ENCODE peak calls at places on chromosomes 13 and 19, in five cellular contexts. V is psoas muscle; R is CD8-positive, alpha-beta T cell; U is foreskin fibroblast; M is ascending aorta. F is an unnamed sample.

GRCh38 chr13:43874512-43875092 is 4.9 kb downstream of the CCDC122 start:
- DNase-seq in M (no peak), U (peak; percentile 43), V (no peak), R (no peak), F (no peak)

GRCh38 chr19:45569619-45570421 is 14.8 kb downstream of the OPA3 start:
- DNase-seq in R (peak; percentile 35), U (peak; percentile 77), V (peak; percentile 63), M (no peak), F (peak; percentile 72)

GRCh38 chr13:97249093-97249787 is 27.1 kb downstream of the MBNL2 start:
- DNase-seq in R (no peak), V (no peak), U (no peak), M (no peak), F (no peak)

GRCh38 chr13:75432045-75432444 is 49.9 kb downstream of the TBC1D4 start:
- DNase-seq in R (no peak), V (no peak), U (peak; percentile 43), M (no peak), F (no peak)

GRCh38 chr13:37934339-37935191 is 65.0 kb upstream of the TRPC4 start:
- DNase-seq in V (no peak), M (no peak), U (no peak), R (no peak), F (no peak)

GRCh38 chr13:100512422-100512821 is 76.2 kb downstream of the GGACT start:
- DNase-seq in V (no peak), R (no peak), M (no peak), U (peak; percentile 20), F (no peak)

GRCh38 chr19:33524024-33524664 is 2.6 kb upstream of the PEPD start:
- DNase-seq in R (no peak), U (peak; percentile 53), V (no peak), M (no peak), F (no peak)

GRCh38 chr19:8334458-8335342 is 8.4 kb downstream of the KANK3 start:
- DNase-seq in M (no peak), V (no peak), R (no peak), U (peak; percentile 92), F (peak; percentile 37)

GRCh38 chr13:25881946-25882574 is 169.8 kb downstream of the SHISA2 start:
- DNase-seq in V (no peak), M (no peak), U (peak; percentile 12), R (no peak), F (peak; percentile 6)

GRCh38 chr13:33110713-33111413 is 94.6 kb downstream of the KL start:
- DNase-seq in V (peak; percentile 36), U (peak; percentile 76), R (no peak), M (no peak), F (no peak)

GRCh38 chr13:36975172-36975571 is 24.0 kb downstream of the ALG5 start:
- DNase-seq in M (no peak), R (no peak), V (no peak), U (no peak), F (no peak)

GRCh38 chr13:78410164-78410563 is 193.2 kb downstream of the POU4F1 start:
- DNase-seq in U (no peak), M (no peak), R (no peak), V (no peak), F (no peak)

GRCh38 chr13:23899555-23899954 is 2.3 kb upstream of the C1QTNF9B start:
- DNase-seq in M (no peak), R (no peak), U (peak; percentile 80), V (no peak), F (peak; percentile 36)

DNA sequence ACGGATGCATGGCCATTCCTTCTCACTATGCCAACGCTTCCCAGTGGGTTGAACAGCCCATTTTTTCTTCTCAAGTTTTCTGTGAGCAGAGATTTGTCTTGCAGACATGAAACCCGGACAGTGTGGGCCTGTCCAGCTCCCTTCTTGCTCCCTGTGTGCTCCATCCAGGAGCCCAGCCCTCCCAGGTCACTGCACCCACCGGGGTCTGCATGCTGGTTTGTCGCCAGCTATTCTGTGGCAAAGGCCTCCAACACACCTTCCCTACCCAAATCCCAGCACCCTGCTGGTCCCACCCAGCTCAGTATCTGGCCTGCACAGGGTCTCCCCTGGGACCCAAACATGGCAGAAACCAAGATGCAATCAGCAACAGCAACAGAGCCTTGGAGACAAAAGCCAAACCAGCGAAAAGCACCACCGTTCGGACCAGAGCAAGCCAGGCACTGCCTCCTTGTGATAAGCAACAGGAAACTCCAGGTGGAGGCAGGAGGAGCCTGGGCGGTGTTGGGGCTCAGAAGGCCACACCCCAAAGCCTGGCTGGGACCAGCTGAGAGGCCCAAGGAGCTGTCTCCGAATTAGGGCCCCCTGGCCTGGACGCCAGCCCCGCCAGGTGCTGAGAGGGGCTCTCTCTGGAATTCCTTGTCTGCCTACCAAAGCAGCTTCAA is 12.2 kb upstream of the SPACA7 start:
- DNase-seq in R (no peak), M (no peak), U (no peak), V (no peak), F (no peak)
- TF ChIP-seq CTCF in R (no peak), M (no peak), U (no peak), V (no peak), F (no peak)

GRCh38 chr19:5321851-5322681 is 18.5 kb downstream of the PTPRS start:
- DNase-seq in R (peak; percentile 9), M (no peak), U (peak; percentile 10), V (no peak), F (no peak)
- TF ChIP-seq CTCF in R (no peak), M (no peak), U (no peak), V (no peak), F (no peak)

DNA sequence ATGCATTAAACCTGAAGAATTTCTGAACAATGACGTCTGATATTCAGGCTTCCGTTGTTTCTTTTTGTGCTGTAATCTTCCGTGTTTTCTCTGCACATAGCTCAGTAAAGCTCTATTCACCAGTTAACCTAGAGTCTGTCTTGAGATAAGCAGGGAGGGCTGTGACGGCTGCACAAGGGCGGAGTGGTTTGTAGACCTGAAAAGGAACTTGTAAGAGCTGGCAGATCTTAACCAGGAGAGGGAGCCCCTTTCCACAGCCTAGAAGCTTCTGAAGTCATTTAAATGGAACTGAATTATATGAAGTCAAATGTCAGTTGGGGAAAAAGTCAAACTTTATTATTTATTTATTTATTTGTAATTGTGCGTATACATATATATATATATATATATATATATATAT is 27.5 kb downstream of the DPRX start:
- DNase-seq in M (no peak), V (no peak), U (peak; percentile 2), R (no peak), F (peak; percentile 35)
- TF ChIP-seq CTCF in M (no peak), V (peak; percentile 23), U (no peak), R (no peak), F (peak; percentile 73)

GRCh38 chr19:18669883-18670282 is 13.6 kb upstream of the CRTC1 start:
- DNase-seq in V (no peak), M (no peak), U (no peak), R (no peak), F (no peak)
- TF ChIP-seq CTCF in V (no peak), M (no peak), U (no peak), R (no peak), F (no peak)

DNA sequence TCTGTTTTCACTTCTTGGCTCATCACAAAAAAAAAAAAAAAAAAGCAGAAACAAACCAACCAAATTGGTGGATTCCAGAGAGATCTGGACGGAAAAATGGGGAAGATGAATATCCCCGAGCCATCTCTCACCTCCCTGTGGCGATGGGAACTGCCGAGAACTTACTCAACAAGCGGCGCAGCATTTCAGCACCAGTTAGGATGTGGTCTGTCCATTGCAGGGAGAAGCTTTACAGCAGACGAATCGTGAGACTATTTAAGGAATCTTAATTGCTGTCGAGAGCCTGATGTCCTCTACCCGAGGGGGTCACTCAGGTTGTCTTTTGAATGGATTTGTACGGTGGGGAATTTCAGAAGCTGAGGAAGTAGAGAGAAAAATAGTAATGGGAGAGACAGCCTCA is 17.2 kb upstream of the KDM4B start:
- DNase-seq in U (no peak), V (no peak), M (no peak), R (no peak), F (no peak)
- TF ChIP-seq CTCF in U (no peak), V (no peak), M (no peak), R (no peak), F (no peak)

GRCh38 chr13:30255696-30256095 is 51.7 kb downstream of the KATNAL1 start:
- DNase-seq in V (no peak), U (peak; percentile 14), R (no peak), M (no peak), F (no peak)

GRCh38 chr13:30257433-30258099 is 49.8 kb downstream of the KATNAL1 start:
- DNase-seq in R (no peak), U (peak; percentile 24), M (no peak), V (no peak), F (peak; percentile 5)

GRCh38 chr13:30253830-30254229 is 53.5 kb downstream of the KATNAL1 start:
- DNase-seq in R (no peak), M (no peak), U (no peak), V (no peak), F (no peak)

GRCh38 chr13:30256713-30257432 is 50.5 kb downstream of the KATNAL1 start:
- DNase-seq in M (no peak), R (no peak), V (no peak), U (peak; percentile 23), F (no peak)
- TF ChIP-seq CTCF in M (no peak), R (no peak), V (no peak), U (peak; percentile 9), F (no peak)

DNA sequence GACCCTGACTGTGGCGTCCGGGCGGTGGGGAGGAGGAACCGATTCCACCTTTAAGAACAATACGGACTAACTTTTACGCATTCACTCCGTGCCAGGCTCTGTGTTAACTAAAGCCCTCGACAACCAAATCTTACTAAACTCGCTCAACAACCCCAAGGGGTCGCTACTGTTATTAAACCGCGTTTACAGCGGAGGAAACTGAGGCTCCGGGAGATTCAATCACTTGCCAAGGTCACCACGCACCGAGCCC is 1.2 kb downstream of the SAMD1 start:
- DNase-seq in M (no peak), R (no peak), V (no peak), U (peak; percentile 33), F (no peak)
- TF ChIP-seq CTCF in M (no peak), R (peak; percentile 27), V (no peak), U (no peak), F (peak; percentile 43)

DNA sequence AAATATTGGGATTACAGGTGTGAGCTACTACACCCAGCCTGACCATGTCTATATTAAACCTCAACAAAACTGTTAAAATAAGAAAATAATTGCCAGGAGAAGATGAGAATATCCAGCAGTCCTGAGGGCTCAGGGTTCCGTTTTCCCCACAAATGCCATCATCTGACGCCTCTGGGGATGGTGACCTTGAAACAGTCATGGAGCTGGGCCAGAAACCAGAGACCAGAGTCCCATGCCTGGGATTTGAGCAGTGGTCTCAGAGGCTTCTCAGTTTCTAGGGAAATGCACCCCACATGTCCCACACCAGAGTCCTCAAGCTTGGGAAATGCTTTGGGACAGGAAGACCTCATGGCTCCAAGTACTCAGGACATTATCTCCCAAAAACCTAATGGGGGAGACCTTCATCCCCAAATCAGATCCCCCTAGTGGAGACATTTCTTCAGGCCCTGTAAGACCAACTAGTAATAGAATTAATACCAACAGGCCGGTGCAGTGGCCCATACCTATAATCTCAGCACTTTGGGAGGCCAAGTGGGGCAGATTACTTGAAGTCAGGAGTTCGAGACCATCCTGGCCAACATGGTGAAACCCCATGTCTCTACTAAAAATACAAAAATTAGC is 2.9 kb upstream of the MAP1S start:
- DNase-seq in M (no peak), U (peak; percentile 26), V (no peak), R (no peak), F (no peak)
- TF ChIP-seq CTCF in M (no peak), U (peak; percentile 6), V (no peak), R (no peak), F (peak; percentile 31)

GRCh38 chr13:51995677-51996551 is 15.3 kb downstream of the ATP7B start:
- DNase-seq in R (no peak), M (no peak), U (no peak), V (no peak), F (no peak)
- TF ChIP-seq CTCF in R (no peak), M (no peak), U (no peak), V (peak; percentile 7), F (no peak)

GRCh38 chr13:46552888-46553520 is at the start of gene LRCH1:
- DNase-seq in R (peak; percentile 79), M (peak; percentile 69), V (peak; percentile 89), U (peak; percentile 96), F (peak; percentile 74)
- TF ChIP-seq CTCF in R (no peak), M (no peak), V (no peak), U (no peak), F (no peak)

F was measured in neural crest cell.